ENCODE peak calls at places on chromosomes 11 and 22, in nine cellular contexts. W is nephron progenitor cell; K is NT2/D1; Y is Calu3; A is frontal cortex; M is activated effector memory CD4-positive, alpha-beta T cell treated with Interleukin-2 at 50 U/mL for 16 hours; J is cerebellum; B is mesenchymal stem cell; N is activated CD4-positive, CD25-positive, alpha-beta regulatory T cell treated with anti-CD3 and anti-CD28 coated beads, Interleukin-2, amount 50 U/mL, for 72 hours. D is an unnamed sample.

GRCh38 chr11:7605544-7605943 is 67.8 kb downstream of the CYB5R2 start:
- DNase-seq in W (no peak), K (no peak), Y (peak), A (no peak), M (no peak), J (no peak), B (no peak), N (no peak), D (no peak)

GRCh38 chr11:2728663-2729332 is 29.0 kb upstream of the KCNQ1OT1 start:
- DNase-seq in W (no peak), K (no peak), Y (no peak), A (peak), M (no peak), J (no peak), B (no peak), N (no peak), D (no peak)

GRCh38 chr11:3615998-3616397 is 25.8 kb downstream of the ART5 start:
- DNase-seq in W (no peak), K (no peak), Y (no peak), A (no peak), M (no peak), J (no peak), B (no peak), N (no peak), D (no peak)

GRCh38 chr11:25860677-25861445 is 471.1 kb upstream of the ANO3 start:
- DNase-seq in W (no peak), K (no peak), Y (no peak), A (no peak), M (no peak), J (no peak), B (peak), N (no peak), D (no peak)

GRCh38 chr22:35705141-35705540 is 12.5 kb upstream of the APOL5 start:
- DNase-seq in W (no peak), K (no peak), Y (no peak), A (no peak), M (no peak), J (no peak), B (peak), N (no peak), D (peak)

GRCh38 chr22:37610480-37611148 is 2.0 kb downstream of the GGA1 start:
- DNase-seq in W (no peak), K (no peak), Y (no peak), A (peak), M (no peak), J (no peak), B (no peak), N (no peak), D (no peak)

GRCh38 chr11:117185739-117186430 is 7.3 kb downstream of the SIDT2 start:
- DNase-seq in W (no peak), K (no peak), Y (no peak), A (no peak), M (no peak), J (no peak), B (no peak), N (peak), D (no peak)

GRCh38 chr11:77249427-77249826 is 52.1 kb downstream of the GDPD4 start:
- DNase-seq in W (no peak), K (no peak), Y (no peak), A (no peak), M (no peak), J (no peak), B (peak), N (no peak), D (no peak)

GRCh38 chr11:64742940-64743590 is 877 bp downstream of the RASGRP2 start:
- DNase-seq in W (peak), K (no peak), Y (peak), A (peak), M (peak), J (peak), B (peak), N (peak), D (peak)